ENCODE peak calls at places on chromosomes 7 and 10, in four cellular contexts. R, A, S and K are unnamed samples.

GRCh38 chr7:158973440-158973839 is 117.1 kb downstream of the DYNC2I1 start:
- DNase-seq in R (peak; percentile 77), A (no peak), S (peak; percentile 61), K (peak; percentile 58)

GRCh38 chr10:132331259-132331955 is 586 bp upstream of the LRRC27 start:
- DNase-seq in R (no peak), A (no peak), S (no peak), K (no peak)

GRCh38 chr10:14587540-14588083 is 187.1 kb downstream of the FAM107B start:
- DNase-seq in R (no peak), A (no peak), S (peak; percentile 23), K (peak; percentile 76)

GRCh38 chr7:46369933-46370654 is 449.0 kb upstream of the IGFBP3 start:
- DNase-seq in R (no peak), A (no peak), S (no peak), K (no peak)

GRCh38 chr7:129282865-129283264 is 58.0 kb downstream of the AHCYL2 start:
- DNase-seq in R (no peak), A (no peak), S (no peak), K (no peak)

GRCh38 chr10:42933454-42934340 is 143.2 kb upstream of the RET start:
- DNase-seq in R (no peak), A (no peak), S (peak; percentile 56), K (no peak)

GRCh38 chr7:94289071-94289470 is 105.6 kb upstream of the COL1A2 start:
- DNase-seq in R (peak; percentile 66), A (no peak), S (no peak), K (no peak)

GRCh38 chr10:69677914-69678654 is 48.0 kb downstream of the FAM241B start:
- DNase-seq in R (no peak), A (no peak), S (no peak), K (no peak)

GRCh38 chr7:117645456-117646181 is 165.8 kb downstream of the CFTR start:
- DNase-seq in R (no peak), A (no peak), S (no peak), K (no peak)

GRCh38 chr7:49852619-49853462 is 79.4 kb downstream of the VWC2 start:
- DNase-seq in R (peak; percentile 58), A (no peak), S (peak; percentile 46), K (no peak)

GRCh38 chr10:31142026-31142425 is 110.4 kb upstream of the ZNF438 start:
- DNase-seq in R (no peak), A (no peak), S (no peak), K (no peak)